ENCODE peak calls at places on chromosomes 11 and 22, in five cellular contexts. B is GM04504, V is ovary, S is T follicular helper cell, O is HS-27A. I is an unnamed sample.

GRCh38 chr11:44865866-44866272 is 84.8 kb downstream of the TP53I11 start:
- DNase-seq in B (no peak), V (no peak), S (no peak), O (no peak), I (no peak)

GRCh38 chr11:34357646-34358257 is at the start of gene ABTB2:
- DNase-seq in B (peak), V (peak), S (peak), O (peak), I (peak)

GRCh38 chr11:35145249-35145648 is 6.3 kb downstream of the CD44 start:
- DNase-seq in B (no peak), V (no peak), S (no peak), O (no peak), I (no peak)

GRCh38 chr11:44949160-44950035 is 1.3 kb downstream of the TP53I11 start:
- DNase-seq in B (no peak), V (no peak), S (no peak), O (no peak), I (no peak)

GRCh38 chr22:44439356-44440223 is 58.4 kb downstream of the RTL6 start:
- DNase-seq in B (no peak), V (no peak), S (no peak), O (no peak), I (no peak)

GRCh38 chr11:34464591-34465036 is 25.9 kb downstream of the CAT start:
- DNase-seq in B (no peak), V (no peak), S (no peak), O (no peak), I (no peak)

GRCh38 chr22:27300661-27301285 is 500.8 kb downstream of the MN1 start:
- DNase-seq in B (no peak), V (no peak), S (no peak), O (no peak), I (no peak)

GRCh38 chr11:125078516-125079140 is 15.5 kb downstream of the SLC37A2 start:
- DNase-seq in B (no peak), V (peak), S (no peak), O (no peak), I (no peak)

GRCh38 chr11:60938500-60938899 is 13.5 kb downstream of the SLC15A3 start:
- DNase-seq in B (no peak), V (no peak), S (no peak), O (no peak), I (no peak)

GRCh38 chr22:38187413-38188212 is 6.0 kb upstream of the PLA2G6 start:
- DNase-seq in B (no peak), V (no peak), S (no peak), O (no peak), I (no peak)

GRCh38 chr22:38347181-38347943 is 30.1 kb upstream of the CSNK1E start:
- DNase-seq in B (no peak), V (peak), S (no peak), O (no peak), I (no peak)

GRCh38 chr11:10550503-10550902 is 9.5 kb upstream of the RNF141 start:
- DNase-seq in B (no peak), V (no peak), S (no peak), O (no peak), I (no peak)

GRCh38 chr11:48055292-48056132 is 75.2 kb downstream of the PTPRJ start:
- DNase-seq in B (no peak), V (no peak), S (peak), O (no peak), I (peak)

GRCh38 chr11:119714189-119714588 is 14.8 kb downstream of the NECTIN1 start:
- DNase-seq in B (no peak), V (no peak), S (no peak), O (no peak), I (no peak)

GRCh38 chr22:49983148-49984042 is 22.8 kb downstream of the PIM3 start:
- DNase-seq in B (no peak), V (peak), S (no peak), O (no peak), I (no peak)

GRCh38 chr11:1336836-1337646 is 27.6 kb upstream of the TOLLIP start:
- DNase-seq in B (no peak), V (peak), S (peak), O (no peak), I (peak)

GRCh38 chr11:27204527-27204926 is 158.5 kb downstream of the CCDC34 start:
- DNase-seq in B (no peak), V (no peak), S (peak), O (no peak), I (no peak)

GRCh38 chr11:126346586-126346940 is 8.9 kb upstream of the ST3GAL4 start:
- DNase-seq in B (no peak), V (no peak), S (no peak), O (no peak), I (no peak)

GRCh38 chr11:5348516-5349194 is 2.7 kb upstream of the OR51B6 start:
- DNase-seq in B (no peak), V (no peak), S (no peak), O (no peak), I (no peak)

GRCh38 chr22:33082221-33082620 is 24.0 kb upstream of the SYN3 start:
- DNase-seq in B (no peak), V (no peak), S (no peak), O (no peak), I (no peak)

I was measured in effector memory CD4-positive, alpha-beta T cell.